ENCODE peak calls at places on chromosomes 11 and 22, in five cellular contexts. Q is stimulated activated CD8-positive, alpha-beta memory T cell treated with anti-CD3 and anti-CD28 coated beads, Interleukin-4, amount 100 ng/mL, for 1 hour; N is SK-N-DZ; L is skeletal muscle cell; K is substantia nigra. D is an unnamed sample.

GRCh38 chr11:64321533-64321932 is 3.6 kb downstream of the PRDX5 start:
- DNase-seq in N (no peak), Q (no peak), L (no peak), K (no peak), D (no peak)

GRCh38 chr11:45378516-45378915 is 92.4 kb upstream of the SYT13 start:
- DNase-seq in L (no peak), N (no peak), K (no peak), Q (no peak), D (no peak)

GRCh38 chr22:37514526-37515051 is 4.6 kb downstream of the CARD10 start:
- DNase-seq in Q (no peak), K (no peak), L (no peak), N (no peak), D (no peak)

GRCh38 chr11:101369835-101370234 is 214.0 kb downstream of the TRPC6 start:
- DNase-seq in K (no peak), L (no peak), N (no peak), Q (no peak), D (no peak)

GRCh38 chr11:63639195-63639832 is 25.1 kb upstream of the PLAAT3 start:
- DNase-seq in K (no peak), L (no peak), Q (no peak), N (no peak), D (no peak)

GRCh38 chr11:13276454-13276851 is 1.1 kb upstream of the BMAL1 start:
- DNase-seq in L (no peak), N (no peak), Q (no peak), K (no peak), D (no peak)

GRCh38 chr11:44917741-44918140 is 32.9 kb downstream of the TP53I11 start:
- DNase-seq in Q (no peak), K (no peak), N (no peak), L (no peak), D (no peak)

GRCh38 chr11:64070301-64070656 is 34.5 kb downstream of the FLRT1 start:
- DNase-seq in L (no peak), N (no peak), K (no peak), Q (no peak), D (no peak)

GRCh38 chr11:117822031-117822521 is 2.5 kb downstream of the FXYD2 start:
- DNase-seq in N (no peak), K (no peak), Q (no peak), L (no peak), D (no peak)

GRCh38 chr11:60942970-60943565 is 8.9 kb downstream of the SLC15A3 start:
- DNase-seq in N (no peak), K (no peak), Q (no peak), L (no peak), D (no peak)

GRCh38 chr11:108224908-108225786 is 2.3 kb downstream of the ATM start:
- DNase-seq in Q (no peak), K (no peak), N (no peak), L (no peak), D (no peak)

GRCh38 chr11:94219771-94220170 is 84.6 kb upstream of the IZUMO1R start:
- DNase-seq in Q (no peak), L (no peak), N (peak; percentile 31), K (no peak), D (no peak)

GRCh38 chr11:75745807-75746206 is 22.8 kb upstream of the DGAT2 start:
- DNase-seq in K (no peak), N (no peak), Q (no peak), L (no peak), D (no peak)

GRCh38 chr11:118911113-118911879 is 14.4 kb downstream of the BCL9L start:
- DNase-seq in N (peak; percentile 10), Q (no peak), L (no peak), K (no peak), D (no peak)

GRCh38 chr11:70176940-70177689 is 26.0 kb upstream of the FADD start:
- DNase-seq in N (no peak), K (no peak), Q (peak; percentile 9), L (no peak), D (no peak)

GRCh38 chr11:67996051-67996450 is 7.8 kb downstream of the UNC93B1 start:
- DNase-seq in Q (no peak), N (no peak), K (no peak), L (no peak), D (no peak)

GRCh38 chr11:60870276-60870675 is 2.9 kb downstream of the ZP1 start:
- DNase-seq in N (no peak), Q (no peak), L (no peak), K (no peak), D (no peak)

GRCh38 chr22:40684728-40685127 is 5.4 kb downstream of the MCHR1 start:
- DNase-seq in N (no peak), L (no peak), Q (no peak), K (no peak), D (no peak)

GRCh38 chr11:59173964-59174663 is 2.2 kb downstream of the DTX4 start:
- DNase-seq in N (no peak), Q (no peak), L (no peak), K (no peak), D (no peak)

D was measured in HS-5.